ENCODE peak calls at places on chromosome 21, in ten cellular contexts. V is AG09319; H is nephron progenitor cell; J is WTC11; I is left cardiac atrium; Y is activated T-helper 9 cell treated with anti-CD3 and anti-CD28 coated beads, Interleukin-2, amount 50 U/mL, for 16 hours; W is H54; E is IMR-90; G is activated CD4-positive, alpha-beta T cell treated with anti-CD3 and anti-CD28 coated beads for 24 hours; L is MV-4-11. Q is an unnamed sample.

GRCh38 chr21:32782698-32783097 is 11.1 kb upstream of the PAXBP1 start:
- DNase-seq in V (no peak), H (no peak), J (no peak), I (no peak), Y (no peak), W (no peak), E (no peak), G (no peak), L (no peak), Q (peak; percentile 7)

GRCh38 chr21:46368533-46369285 is 44.8 kb downstream of the PCNT start:
- DNase-seq in V (no peak), H (no peak), J (no peak), I (no peak), Y (peak; percentile 11), W (no peak), E (no peak), G (no peak), L (peak; percentile 71), Q (peak; percentile 22)

GRCh38 chr21:42094811-42095210 is 23.7 kb downstream of the UMODL1 start:
- DNase-seq in V (no peak), H (no peak), J (no peak), I (no peak), Y (no peak), W (no peak), E (no peak), G (no peak), L (no peak), Q (no peak)

GRCh38 chr21:25485914-25486313 is 121.4 kb downstream of the MRPL39 start:
- DNase-seq in V (no peak), H (no peak), J (no peak), I (no peak), Y (no peak), W (no peak), E (no peak), G (no peak), L (peak; percentile 22), Q (no peak)

GRCh38 chr21:46194374-46195334 is 10.4 kb upstream of the SPATC1L start:
- DNase-seq in V (no peak), H (no peak), J (peak; percentile 7), I (no peak), Y (no peak), W (no peak), E (no peak), G (no peak), L (no peak), Q (no peak)

GRCh38 chr21:37866027-37866426 is 50.2 kb downstream of the KCNJ6 start:
- DNase-seq in V (no peak), H (no peak), J (no peak), I (no peak), Y (no peak), W (no peak), E (no peak), G (no peak), L (peak; percentile 98), Q (no peak)

GRCh38 chr21:26715878-26716506 is 129.2 kb downstream of the ADAMTS1 start:
- DNase-seq in V (no peak), H (peak; percentile 58), J (peak; percentile 65), I (peak; percentile 33), Y (no peak), W (peak; percentile 59), E (peak; percentile 51), G (peak; percentile 2), L (no peak), Q (peak; percentile 42)

GRCh38 chr21:28419110-28419509 is 573.6 kb downstream of the LTN1 start:
- DNase-seq in V (no peak), H (no peak), J (no peak), I (no peak), Y (no peak), W (no peak), E (peak; percentile 90), G (no peak), L (no peak), Q (no peak)

GRCh38 chr21:32173106-32173755 is 105.6 kb downstream of the MIS18A start:
- DNase-seq in V (no peak), H (no peak), J (no peak), I (no peak), Y (no peak), W (no peak), E (no peak), G (no peak), L (no peak), Q (no peak)

GRCh38 chr21:42750737-42751530 is 97.5 kb downstream of the PDE9A start:
- DNase-seq in V (no peak), H (no peak), J (no peak), I (no peak), Y (no peak), W (no peak), E (no peak), G (no peak), L (no peak), Q (no peak)

GRCh38 chr21:32889596-32889995 is 118.0 kb upstream of the PAXBP1 start:
- DNase-seq in V (no peak), H (no peak), J (no peak), I (no peak), Y (no peak), W (no peak), E (no peak), G (no peak), L (peak; percentile 76), Q (no peak)

GRCh38 chr21:35225573-35225972 is 176.5 kb upstream of the RUNX1 start:
- DNase-seq in V (no peak), H (no peak), J (no peak), I (no peak), Y (no peak), W (no peak), E (no peak), G (no peak), L (peak; percentile 32), Q (no peak)

GRCh38 chr21:41678016-41678935 is 88.6 kb downstream of the RIPK4 start:
- DNase-seq in V (no peak), H (peak; percentile 36), J (no peak), I (no peak), Y (no peak), W (peak; percentile 68), E (peak; percentile 8), G (no peak), L (no peak), Q (peak; percentile 97)

GRCh38 chr21:42527489-42528158 is 14.0 kb downstream of the SLC37A1 start:
- DNase-seq in V (no peak), H (no peak), J (no peak), I (no peak), Y (peak; percentile 30), W (no peak), E (no peak), G (no peak), L (peak; percentile 75), Q (peak; percentile 81)

GRCh38 chr21:46122241-46122671 is 24.3 kb downstream of the COL6A2 start:
- DNase-seq in V (no peak), H (no peak), J (peak; percentile 3), I (peak; percentile 15), Y (no peak), W (peak; percentile 93), E (peak; percentile 78), G (no peak), L (no peak), Q (no peak)

GRCh38 chr21:44455524-44456206 is 355 bp downstream of the LRRC3 start:
- DNase-seq in V (no peak), H (peak; percentile 52), J (peak; percentile 43), I (peak; percentile 55), Y (no peak), W (no peak), E (no peak), G (no peak), L (peak; percentile 34), Q (peak; percentile 39)

GRCh38 chr21:39713905-39714304 is 31.1 kb upstream of the IGSF5 start:
- DNase-seq in V (no peak), H (no peak), J (no peak), I (peak; percentile 34), Y (no peak), W (no peak), E (no peak), G (no peak), L (no peak), Q (no peak)

GRCh38 chr21:44816761-44817505 is 929 bp downstream of the SUMO3 start:
- DNase-seq in V (no peak), H (no peak), J (no peak), I (no peak), Y (no peak), W (no peak), E (no peak), G (no peak), L (no peak), Q (no peak)

GRCh38 chr21:44267655-44268142 is 6.0 kb upstream of the DNMT3L start:
- DNase-seq in V (no peak), H (no peak), J (peak; percentile 66), I (peak; percentile 35), Y (no peak), W (no peak), E (no peak), G (no peak), L (no peak), Q (no peak)

GRCh38 chr21:32861871-32862270 is 90.3 kb upstream of the PAXBP1 start:
- DNase-seq in V (peak; percentile 39), H (no peak), J (no peak), I (no peak), Y (no peak), W (no peak), E (no peak), G (no peak), L (no peak), Q (no peak)

GRCh38 chr21:43018519-43018918 is 44.2 kb downstream of the PKNOX1 start:
- DNase-seq in V (no peak), H (no peak), J (no peak), I (no peak), Y (no peak), W (no peak), E (no peak), G (no peak), L (no peak), Q (no peak)

GRCh38 chr21:38489283-38489677 is 9.0 kb downstream of the ERG start:
- DNase-seq in V (no peak), H (no peak), J (no peak), I (no peak), Y (no peak), W (no peak), E (no peak), G (no peak), L (no peak), Q (peak; percentile 27)

GRCh38 chr21:29585462-29585861 is 286.7 kb downstream of the BACH1 start:
- DNase-seq in V (no peak), H (no peak), J (no peak), I (no peak), Y (no peak), W (no peak), E (no peak), G (no peak), L (no peak), Q (no peak)

GRCh38 chr21:34667761-34668160 is 1.0 kb upstream of the CLIC6 start:
- DNase-seq in V (no peak), H (no peak), J (no peak), I (no peak), Y (no peak), W (no peak), E (no peak), G (no peak), L (no peak), Q (no peak)

GRCh38 chr21:44871576-44872265 is 1.8 kb downstream of the PTTG1IP start:
- DNase-seq in V (peak; percentile 41), H (no peak), J (no peak), I (peak; percentile 71), Y (no peak), W (peak; percentile 90), E (peak; percentile 77), G (no peak), L (peak; percentile 46), Q (peak; percentile 75)

GRCh38 chr21:42538479-42539275 is 25.0 kb downstream of the SLC37A1 start:
- DNase-seq in V (no peak), H (no peak), J (no peak), I (no peak), Y (no peak), W (no peak), E (no peak), G (no peak), L (no peak), Q (no peak)

GRCh38 chr21:43978060-43978459 is 34.0 kb upstream of the TRAPPC10 start:
- DNase-seq in V (no peak), H (no peak), J (no peak), I (no peak), Y (no peak), W (no peak), E (no peak), G (no peak), L (no peak), Q (no peak)

Q was measured in small intestine.